ENCODE peak calls at places on chromosomes 13 and 19, in eight cellular contexts. Z, X, L, A, G, H, V and U are unnamed samples.

GRCh38 chr13:44068737-44069136 is 189.0 kb downstream of the LACC1 start:
- DNase-seq in Z (peak; percentile 37), X (no peak), L (no peak), A (no peak), G (no peak), H (no peak), V (no peak), U (no peak)

GRCh38 chr19:7007859-7008258 is 13.4 kb downstream of the MBD3L2B start:
- DNase-seq in Z (no peak), X (no peak), L (no peak), A (no peak), G (no peak), H (no peak), V (no peak), U (no peak)

GRCh38 chr13:113596321-113597200 is 12.0 kb downstream of the TFDP1 start:
- DNase-seq in Z (no peak), X (peak; percentile 20), L (no peak), A (no peak), G (no peak), H (no peak), V (peak; percentile 7), U (peak; percentile 14)

GRCh38 chr13:27619093-27619705 is 1.1 kb downstream of the LNX2 start:
- DNase-seq in Z (peak; percentile 10), X (no peak), L (no peak), A (no peak), G (no peak), H (no peak), V (no peak), U (no peak)

GRCh38 chr13:49020328-49020727 is 44.6 kb downstream of the FNDC3A start:
- DNase-seq in Z (no peak), X (no peak), L (no peak), A (no peak), G (no peak), H (no peak), V (no peak), U (no peak)

GRCh38 chr19:9178901-9179300 is at the start of gene OR7D2:
- DNase-seq in Z (no peak), X (no peak), L (no peak), A (no peak), G (no peak), H (no peak), V (no peak), U (no peak)

GRCh38 chr13:93224545-93224944 is 2.1 kb upstream of the GPC6 start:
- DNase-seq in Z (peak; percentile 30), X (peak; percentile 86), L (no peak), A (no peak), G (no peak), H (no peak), V (peak; percentile 34), U (no peak)

GRCh38 chr13:75180805-75181455 is 301.0 kb downstream of the TBC1D4 start:
- DNase-seq in Z (no peak), X (no peak), L (no peak), A (no peak), G (no peak), H (no peak), V (no peak), U (no peak)

GRCh38 chr13:41273806-41274441 is 10.5 kb upstream of the MTRF1 start:
- DNase-seq in Z (no peak), X (no peak), L (no peak), A (no peak), G (no peak), H (no peak), V (no peak), U (no peak)

GRCh38 chr13:95494082-95494681 is 58.3 kb upstream of the CLDN10 start:
- DNase-seq in Z (peak; percentile 33), X (no peak), L (peak; percentile 13), A (no peak), G (peak; percentile 2), H (peak; percentile 65), V (no peak), U (no peak)

GRCh38 chr19:49340069-49340864 is 5.1 kb downstream of the CD37 start:
- DNase-seq in Z (peak; percentile 67), X (peak; percentile 89), L (peak; percentile 37), A (no peak), G (no peak), H (no peak), V (peak; percentile 60), U (peak; percentile 76)

GRCh38 chr13:99642841-99643240 is 141.6 kb downstream of the TM9SF2 start:
- DNase-seq in Z (no peak), X (no peak), L (no peak), A (no peak), G (no peak), H (no peak), V (no peak), U (no peak)

GRCh38 chr13:71115301-71115700 is 751.7 kb downstream of the DACH1 start:
- DNase-seq in Z (no peak), X (no peak), L (no peak), A (no peak), G (no peak), H (no peak), V (no peak), U (no peak)

GRCh38 chr19:40486017-40486416 is 19.2 kb downstream of the SPTBN4 start:
- DNase-seq in Z (no peak), X (no peak), L (no peak), A (no peak), G (no peak), H (no peak), V (no peak), U (no peak)

GRCh38 chr19:43820098-43820860 is 6.8 kb upstream of the ZNF283 start:
- DNase-seq in Z (peak; percentile 72), X (peak; percentile 58), L (no peak), A (peak; percentile 2), G (no peak), H (no peak), V (peak; percentile 21), U (no peak)

GRCh38 chr19:48807590-48808308 is 3.1 kb downstream of the BCAT2 start:
- DNase-seq in Z (no peak), X (peak; percentile 73), L (no peak), A (no peak), G (no peak), H (no peak), V (peak; percentile 44), U (no peak)

GRCh38 chr19:13212759-13213330 is 62.6 kb downstream of the IER2 start:
- DNase-seq in Z (no peak), X (peak; percentile 91), L (no peak), A (no peak), G (peak; percentile 37), H (peak; percentile 43), V (peak; percentile 84), U (no peak)

GRCh38 chr13:104014803-104015645 is 948.8 kb upstream of the SLC10A2 start:
- DNase-seq in Z (no peak), X (no peak), L (no peak), A (no peak), G (no peak), H (no peak), V (no peak), U (no peak)

GRCh38 chr13:38703255-38703654 is 16.4 kb downstream of the FREM2 start:
- DNase-seq in Z (no peak), X (no peak), L (no peak), A (no peak), G (no peak), H (no peak), V (no peak), U (no peak)

GRCh38 chr19:3710265-3710812 is 2.2 kb downstream of the TJP3 start:
- DNase-seq in Z (no peak), X (peak; percentile 70), L (no peak), A (no peak), G (peak; percentile 78), H (no peak), V (peak; percentile 45), U (peak; percentile 86)

GRCh38 chr19:31110331-31110730 is 238.9 kb downstream of the TSHZ3 start:
- DNase-seq in Z (peak; percentile 65), X (peak; percentile 75), L (no peak), A (no peak), G (no peak), H (no peak), V (peak; percentile 57), U (no peak)

GRCh38 chr19:4583961-4584669 is 24.6 kb upstream of the SEMA6B start:
- DNase-seq in Z (peak; percentile 73), X (peak; percentile 91), L (no peak), A (no peak), G (no peak), H (no peak), V (peak; percentile 72), U (no peak)

GRCh38 chr13:105341256-105341655 is 1194.2 kb downstream of the EFNB2 start:
- DNase-seq in Z (no peak), X (no peak), L (no peak), A (no peak), G (no peak), H (no peak), V (no peak), U (no peak)

GRCh38 chr19:31346660-31347059 is 2.6 kb downstream of the TSHZ3 start:
- DNase-seq in Z (no peak), X (no peak), L (no peak), A (no peak), G (no peak), H (no peak), V (no peak), U (no peak)

GRCh38 chr13:63481334-63481733 is 2065.7 kb upstream of the PCDH20 start:
- DNase-seq in Z (no peak), X (no peak), L (no peak), A (no peak), G (no peak), H (no peak), V (no peak), U (no peak)

GRCh38 chr13:27920677-27921420 is 1.0 kb downstream of the PDX1 start:
- DNase-seq in Z (peak; percentile 54), X (peak; percentile 72), L (no peak), A (no peak), G (no peak), H (no peak), V (peak; percentile 46), U (no peak)

GRCh38 chr19:5969476-5969875 is 8.5 kb downstream of the RANBP3 start:
- DNase-seq in Z (no peak), X (no peak), L (no peak), A (no peak), G (no peak), H (no peak), V (no peak), U (no peak)

GRCh38 chr19:15199652-15200574 is 882 bp downstream of the NOTCH3 start:
- DNase-seq in Z (peak; percentile 84), X (peak; percentile 91), L (no peak), A (no peak), G (no peak), H (no peak), V (peak; percentile 89), U (peak; percentile 88)

GRCh38 chr19:40530091-40530901 is 46.4 kb upstream of the SHKBP1 start:
- DNase-seq in Z (no peak), X (peak; percentile 91), L (peak; percentile 84), A (no peak), G (peak; percentile 23), H (no peak), V (peak; percentile 81), U (no peak)

GRCh38 chr13:60352644-60353043 is 44.4 kb upstream of the TDRD3 start:
- DNase-seq in Z (no peak), X (no peak), L (no peak), A (no peak), G (no peak), H (no peak), V (no peak), U (no peak)

GRCh38 chr13:35789335-35790166 is 313.1 kb upstream of the MAB21L1 start:
- DNase-seq in Z (peak; percentile 21), X (no peak), L (no peak), A (no peak), G (no peak), H (peak; percentile 22), V (no peak), U (no peak)

GRCh38 chr19:36482876-36483275 is 6.5 kb downstream of the ZNF566 start:
- DNase-seq in Z (no peak), X (no peak), L (no peak), A (no peak), G (no peak), H (no peak), V (no peak), U (no peak)

GRCh38 chr13:72808917-72809500 is 27.1 kb downstream of the PIBF1 start:
- DNase-seq in Z (no peak), X (no peak), L (no peak), A (no peak), G (no peak), H (peak; percentile 11), V (no peak), U (no peak)

GRCh38 chr13:27053902-27054595 is 117.6 kb downstream of the USP12 start:
- DNase-seq in Z (peak; percentile 82), X (no peak), L (no peak), A (no peak), G (no peak), H (no peak), V (no peak), U (no peak)